ENCODE peak calls at places on chromosomes 12 and 14, in five cellular contexts. P is endothelial cell; O is iPS DF 19.7; C is CD8-positive, alpha-beta memory T cell; X is MCF 10A. Y is an unnamed sample.

GRCh38 chr12:77847665-77848431 is 17.2 kb downstream of the NAV3 start:
- DNase-seq in P (no peak), O (no peak), C (no peak), X (peak), Y (no peak)

GRCh38 chr12:58787021-58787760 is 133.1 kb downstream of the LRIG3 start:
- DNase-seq in P (no peak), O (no peak), C (no peak), X (peak), Y (no peak)

GRCh38 chr12:49057888-49058287 is 2.7 kb downstream of the KMT2D start:
- DNase-seq in P (no peak), O (no peak), C (no peak), X (no peak), Y (no peak)

GRCh38 chr14:53613404-53614253 is 343.0 kb downstream of the BMP4 start:
- DNase-seq in P (no peak), O (no peak), C (no peak), X (peak), Y (peak)

GRCh38 chr12:53122961-53123468 is 19.7 kb downstream of the SOAT2 start:
- DNase-seq in P (no peak), O (no peak), C (no peak), X (no peak), Y (no peak)

GRCh38 chr14:31692376-31692781 is 131.2 kb downstream of the NUBPL start:
- DNase-seq in P (no peak), O (no peak), C (no peak), X (no peak), Y (no peak)

GRCh38 chr12:3747543-3747942 is 5.4 kb downstream of the CRACR2A start:
- DNase-seq in P (no peak), O (no peak), C (peak), X (no peak), Y (no peak)

GRCh38 chr14:78847801-78848200 is 677.6 kb downstream of the NRXN3 start:
- DNase-seq in P (no peak), O (no peak), C (no peak), X (no peak), Y (no peak)

GRCh38 chr14:102824832-102825231 is 47.6 kb downstream of the TRAF3 start:
- DNase-seq in P (no peak), O (no peak), C (no peak), X (peak), Y (no peak)

GRCh38 chr14:66650491-66650911 is 142.6 kb downstream of the GPHN start:
- DNase-seq in P (no peak), O (no peak), C (no peak), X (no peak), Y (no peak)

GRCh38 chr12:50661300-50662120 is 102.4 kb upstream of the ATF1 start:
- DNase-seq in P (no peak), O (no peak), C (no peak), X (no peak), Y (no peak)

GRCh38 chr12:132151145-132151765 is 7.0 kb downstream of the NOC4L start:
- DNase-seq in P (no peak), O (no peak), C (peak), X (no peak), Y (no peak)

GRCh38 chr12:84091642-84092041 is 821.0 kb downstream of the SLC6A15 start:
- DNase-seq in P (no peak), O (no peak), C (no peak), X (no peak), Y (no peak)

GRCh38 chr12:49098035-49098451 is 3.4 kb upstream of the DHH start:
- DNase-seq in P (peak), O (no peak), C (peak), X (peak), Y (peak)

GRCh38 chr12:92206596-92206995 is 61.0 kb upstream of the BTG1 start:
- DNase-seq in P (no peak), O (no peak), C (no peak), X (no peak), Y (no peak)

GRCh38 chr14:101918125-101918989 is 46.0 kb upstream of the DYNC1H1 start:
- DNase-seq in P (no peak), O (no peak), C (no peak), X (no peak), Y (no peak)

GRCh38 chr14:95533391-95533821 is 1.4 kb upstream of the GLRX5 start:
- DNase-seq in P (no peak), O (no peak), C (no peak), X (no peak), Y (no peak)

GRCh38 chr12:47095446-47096236 is 15.9 kb upstream of the AMIGO2 start:
- DNase-seq in P (no peak), O (no peak), C (no peak), X (peak), Y (no peak)

GRCh38 chr12:122856999-122857671 is 21.9 kb downstream of the HIP1R start:
- DNase-seq in P (no peak), O (no peak), C (no peak), X (no peak), Y (no peak)

GRCh38 chr14:87966816-87967215 is 26.2 kb downstream of the GALC start:
- DNase-seq in P (no peak), O (no peak), C (no peak), X (peak), Y (no peak)

GRCh38 chr12:67220065-67220464 is 49.1 kb upstream of the CAND1 start:
- DNase-seq in P (peak), O (no peak), C (no peak), X (peak), Y (no peak)

GRCh38 chr12:32702470-32702869 is 23.4 kb downstream of the DNM1L start:
- DNase-seq in P (no peak), O (no peak), C (no peak), X (no peak), Y (no peak)

GRCh38 chr12:76539727-76540126 is 19.8 kb downstream of the OSBPL8 start:
- DNase-seq in P (no peak), O (no peak), C (no peak), X (no peak), Y (no peak)

GRCh38 chr12:122519418-122519817 is 7.3 kb downstream of the RSRC2 start:
- DNase-seq in P (no peak), O (no peak), C (no peak), X (no peak), Y (no peak)

GRCh38 chr12:57840701-57841100 is 5.8 kb downstream of the CTDSP2 start:
- DNase-seq in P (no peak), O (no peak), C (no peak), X (peak), Y (no peak)

GRCh38 chr14:66746316-66747006 is 238.5 kb downstream of the GPHN start:
- DNase-seq in P (peak), O (no peak), C (no peak), X (peak), Y (peak)

GRCh38 chr14:49552630-49553029 is 33.5 kb downstream of the RPS29 start:
- DNase-seq in P (no peak), O (no peak), C (no peak), X (no peak), Y (no peak)

GRCh38 chr12:24630446-24630845 is 318.5 kb downstream of the BCAT1 start:
- DNase-seq in P (no peak), O (no peak), C (no peak), X (no peak), Y (no peak)

GRCh38 chr12:99670635-99671034 is 23.1 kb downstream of the GARIN6 start:
- DNase-seq in P (no peak), O (no peak), C (no peak), X (no peak), Y (no peak)

GRCh38 chr14:75050852-75051555 is at the start of gene MLH3:
- DNase-seq in P (peak), O (peak), C (peak), X (peak), Y (peak)

GRCh38 chr14:93788557-93789365 is 476 bp upstream of the PRIMA1 start:
- DNase-seq in P (peak), O (no peak), C (no peak), X (peak), Y (peak)

GRCh38 chr14:52553002-52553670 is 500 bp downstream of the GPR137C start:
- DNase-seq in P (peak), O (no peak), C (peak), X (peak), Y (no peak)

GRCh38 chr14:38047518-38047917 is 160.2 kb upstream of the SSTR1 start:
- DNase-seq in P (no peak), O (no peak), C (no peak), X (no peak), Y (no peak)